ENCODE peak calls at places on chromosomes 1 and 21, in eight cellular contexts. R is H1, K is suprapubic skin, G is adrenal gland, L is testis, Y is stomach, P is tibial nerve, M is IMR-90. T is an unnamed sample.

GRCh38 chr21:26007911-26008579 is 162.5 kb downstream of the APP start:
- DNase-seq in R (no peak), K (no peak), G (no peak), L (no peak), Y (no peak), P (no peak), M (peak; percentile 24), T (no peak)

GRCh38 chr1:41919764-41920397 is 1.2 kb upstream of the HIVEP3 start:
- DNase-seq in R (peak; percentile 59), K (no peak), G (peak; percentile 26), L (no peak), Y (peak; percentile 40), P (no peak), M (peak; percentile 26), T (peak; percentile 76)

GRCh38 chr1:224502459-224503160 is 68.0 kb upstream of the WDR26 start:
- DNase-seq in R (no peak), K (no peak), G (no peak), L (peak; percentile 23), Y (peak; percentile 56), P (no peak), M (no peak), T (peak; percentile 50)

GRCh38 chr1:178931843-178932551 is 61.1 kb upstream of the ANGPTL1 start:
- DNase-seq in R (no peak), K (peak; percentile 93), G (peak; percentile 56), L (peak; percentile 87), Y (no peak), P (peak; percentile 98), M (peak; percentile 32), T (no peak)

GRCh38 chr21:41634858-41635257 is 126.9 kb upstream of the TMPRSS2 start:
- DNase-seq in R (no peak), K (peak; percentile 48), G (no peak), L (no peak), Y (no peak), P (no peak), M (peak; percentile 89), T (peak; percentile 42)

GRCh38 chr1:54297596-54298283 is 97.8 kb downstream of the MRPL37 start:
- DNase-seq in R (no peak), K (no peak), G (no peak), L (peak; percentile 45), Y (no peak), P (no peak), M (no peak), T (no peak)

GRCh38 chr1:211420389-211420788 is 71.6 kb downstream of the RD3 start:
- DNase-seq in R (no peak), K (no peak), G (no peak), L (no peak), Y (no peak), P (no peak), M (peak; percentile 54), T (peak; percentile 28)

GRCh38 chr21:33256019-33256418 is 10.1 kb upstream of the IL10RB start:
- DNase-seq in R (no peak), K (no peak), G (no peak), L (no peak), Y (no peak), P (no peak), M (no peak), T (no peak)

GRCh38 chr1:183417691-183418491 is at the start of gene NMNAT2:
- DNase-seq in R (peak; percentile 77), K (no peak), G (no peak), L (peak; percentile 85), Y (no peak), P (no peak), M (peak; percentile 25), T (peak; percentile 43)

GRCh38 chr1:157357111-157357510 is 195.2 kb downstream of the FCRL5 start:
- DNase-seq in R (no peak), K (no peak), G (no peak), L (no peak), Y (no peak), P (no peak), M (no peak), T (no peak)

GRCh38 chr1:157353546-157353945 is 198.8 kb downstream of the FCRL5 start:
- DNase-seq in R (no peak), K (no peak), G (no peak), L (no peak), Y (no peak), P (no peak), M (no peak), T (no peak)

GRCh38 chr1:157359309-157360020 is 192.8 kb downstream of the FCRL5 start:
- DNase-seq in R (no peak), K (no peak), G (no peak), L (no peak), Y (no peak), P (no peak), M (no peak), T (no peak)

GRCh38 chr1:157360021-157360390 is 192.3 kb downstream of the FCRL5 start:
- DNase-seq in R (no peak), K (no peak), G (no peak), L (no peak), Y (no peak), P (no peak), M (no peak), T (no peak)

GRCh38 chr1:157356611-157357010 is 195.7 kb downstream of the FCRL5 start:
- DNase-seq in R (no peak), K (no peak), G (no peak), L (no peak), Y (no peak), P (no peak), M (no peak), T (no peak)
- TF ChIP-seq POLR2A in R (no peak), K (no peak), G (no peak), L (no peak), Y (no peak), P (no peak), M (no peak), T (no peak)

DNA sequence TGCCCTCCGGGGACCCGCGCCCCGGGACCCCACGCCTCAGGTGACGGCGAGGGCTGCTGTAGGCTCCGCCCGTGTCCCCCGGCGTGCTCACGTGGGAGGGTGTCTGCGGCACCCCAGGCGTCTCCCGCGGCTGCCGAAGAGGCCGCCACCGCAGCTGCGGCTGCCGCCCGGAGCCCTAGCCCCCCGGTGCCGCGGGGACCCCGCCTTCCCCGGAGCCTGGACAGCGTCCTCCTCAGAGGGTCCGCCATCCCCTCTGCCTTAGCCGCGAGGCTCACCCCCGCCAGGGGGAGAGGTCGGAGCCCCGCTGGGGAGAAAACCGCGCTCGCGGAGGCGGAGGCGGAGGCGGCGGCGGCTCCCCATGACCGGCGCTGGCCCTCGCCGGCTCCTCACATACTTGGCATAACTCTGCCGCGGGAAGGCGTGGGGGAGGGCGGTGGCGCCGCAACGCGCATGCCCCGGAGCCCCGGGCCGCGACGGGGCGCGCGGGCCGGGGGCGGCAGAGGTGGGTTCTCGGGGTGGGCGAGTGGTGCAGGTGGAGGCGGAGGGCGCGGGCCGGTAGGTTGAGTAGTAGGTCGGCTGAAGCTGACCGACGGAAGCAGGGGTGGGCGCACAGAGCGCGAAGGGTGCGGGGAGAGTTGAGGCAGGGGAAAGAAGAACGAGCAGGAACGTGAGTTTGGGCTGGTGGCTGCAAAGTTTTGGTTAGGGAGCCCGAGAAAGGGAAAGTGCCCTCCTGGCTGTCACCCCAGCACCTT is 700 bp upstream of the SYDE2 start:
- DNase-seq in R (peak; percentile 91), K (peak; percentile 87), G (peak; percentile 66), L (peak; percentile 78), Y (peak; percentile 78), P (peak; percentile 46), M (peak; percentile 49), T (peak; percentile 65)
- TF ChIP-seq POLR2A in R (peak; percentile 79), K (no peak), G (peak; percentile 70), L (no peak), Y (no peak), P (peak; percentile 53), M (peak; percentile 17), T (no peak)

DNA sequence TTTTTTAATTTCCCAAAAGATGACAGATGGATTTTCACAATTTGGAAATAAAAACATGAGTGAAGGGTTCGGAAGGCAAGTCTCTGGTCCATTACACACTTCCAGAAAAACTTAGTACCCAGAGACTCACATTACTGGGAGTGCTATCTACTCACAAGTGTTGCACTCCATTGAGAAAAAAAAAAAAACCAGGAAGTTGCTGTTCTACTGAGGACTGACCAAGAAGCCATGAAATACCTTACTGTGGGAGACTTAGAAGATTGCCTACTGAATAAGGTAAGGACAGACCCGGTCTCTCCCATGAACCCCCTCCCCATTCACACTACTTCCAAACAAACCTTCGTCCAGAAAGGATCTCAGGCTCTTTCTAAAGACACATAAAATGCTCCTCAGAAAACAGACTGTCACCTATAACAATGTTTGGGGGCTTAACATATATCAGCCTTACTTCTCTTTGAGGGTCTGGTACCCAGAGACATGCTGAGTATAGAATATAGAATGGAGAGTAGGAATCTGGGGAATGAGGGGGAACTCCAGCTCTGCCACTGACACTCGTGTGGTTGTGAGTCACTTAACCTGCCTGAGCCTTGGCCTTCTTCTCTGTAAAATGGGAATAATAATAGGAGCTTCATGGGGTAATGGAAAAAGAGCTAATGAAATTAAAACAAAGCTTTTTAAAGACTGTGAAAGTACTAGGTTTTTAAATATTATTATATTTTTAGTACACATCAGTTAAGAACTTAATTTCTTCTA is 1.4 kb downstream of the MAB21L3 start:
- DNase-seq in R (no peak), K (no peak), G (no peak), L (no peak), Y (no peak), P (no peak), M (no peak), T (no peak)
- TF ChIP-seq POLR2A in R (no peak), K (no peak), G (no peak), L (no peak), Y (no peak), P (no peak), M (no peak), T (no peak)

GRCh38 chr1:67537647-67538018 is 107.4 kb upstream of the SERBP1 start:
- DNase-seq in R (no peak), K (no peak), G (no peak), L (peak; percentile 54), Y (no peak), P (no peak), M (no peak), T (no peak)
- TF ChIP-seq POLR2A in R (no peak), K (no peak), G (no peak), L (no peak), Y (no peak), P (no peak), M (no peak), T (no peak)

DNA sequence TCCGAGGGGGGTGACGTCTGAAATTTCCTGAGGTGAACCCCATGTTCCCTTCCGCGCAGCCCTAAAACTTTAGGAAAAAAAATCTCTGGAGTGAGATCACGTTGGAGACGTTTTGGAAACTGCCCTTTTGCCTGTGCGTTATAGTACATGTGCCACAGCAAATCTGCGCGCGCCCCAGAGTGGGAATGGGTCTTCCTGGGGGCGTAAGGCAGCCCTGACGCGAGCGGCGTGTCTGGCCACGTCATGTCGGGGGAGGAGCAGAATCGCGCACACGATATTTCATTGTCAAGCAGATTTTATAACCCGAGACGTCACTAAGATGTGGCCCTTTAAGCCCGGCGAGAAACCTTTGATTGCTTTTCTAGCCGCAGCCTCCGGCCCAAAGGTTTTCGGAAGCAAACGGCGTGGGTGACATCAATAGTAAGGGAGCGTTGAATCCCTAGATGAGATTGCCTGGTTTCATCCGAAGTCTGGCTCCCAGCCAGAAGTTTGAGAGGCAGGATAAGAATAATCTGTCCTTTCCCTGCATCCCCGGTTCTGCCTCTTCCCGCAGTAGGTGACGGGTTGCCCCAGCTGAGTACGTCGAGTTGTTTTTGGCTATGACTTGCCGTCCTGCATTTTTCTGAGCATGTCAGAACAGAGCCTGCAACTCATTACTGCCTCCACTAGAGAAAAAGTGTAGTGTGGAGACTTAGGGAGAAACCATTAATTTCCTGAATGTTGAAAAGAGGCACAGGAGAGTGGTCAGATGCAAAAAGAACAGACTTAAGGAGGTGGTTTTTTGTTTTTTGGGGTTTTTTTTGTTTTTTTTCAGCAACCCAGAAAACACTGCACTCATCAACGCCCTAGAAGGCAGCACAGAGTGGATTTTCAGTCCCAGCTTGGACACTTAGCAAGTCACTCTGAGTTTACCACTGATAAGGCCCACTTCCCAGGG is 800 bp upstream of the PMVK start:
- DNase-seq in R (peak; percentile 89), K (peak; percentile 97), G (peak; percentile 94), L (peak; percentile 92), Y (peak; percentile 91), P (peak; percentile 85), M (peak; percentile 97), T (peak; percentile 87)
- TF ChIP-seq POLR2A in R (no peak), K (peak; percentile 22), G (peak; percentile 77), L (peak; percentile 70), Y (no peak), P (peak; percentile 84), M (peak; percentile 66), T (peak; percentile 13)